ENCODE peak calls at places on chromosomes 6 and 20, in seven cellular contexts. H is cardiac muscle cell, Q is psoas muscle, F is BE2C, G is aorta, S is PC-9, X is PC-3. A is an unnamed sample.

GRCh38 chr20:4507288-4507719 is 214.4 kb upstream of the PRND start:
- DNase-seq in H (no peak), Q (no peak), F (no peak), G (no peak), S (no peak), X (peak; percentile 87), A (no peak)

GRCh38 chr6:43454290-43455033 is 886 bp downstream of the DLK2 start:
- DNase-seq in H (peak; percentile 89), Q (peak; percentile 94), F (peak; percentile 89), G (peak; percentile 91), S (peak; percentile 86), X (peak; percentile 81), A (peak; percentile 95)

GRCh38 chr6:1242439-1242838 is 69.5 kb upstream of the FOXQ1 start:
- DNase-seq in H (no peak), Q (no peak), F (no peak), G (no peak), S (no peak), X (no peak), A (no peak)

GRCh38 chr6:28794175-28795002 is 129.4 kb downstream of the TRIM27 start:
- DNase-seq in H (peak; percentile 72), Q (no peak), F (no peak), G (no peak), S (no peak), X (peak; percentile 52), A (no peak)

GRCh38 chr6:159934181-159934580 is 34.7 kb upstream of the IGF2R start:
- DNase-seq in H (no peak), Q (no peak), F (no peak), G (no peak), S (no peak), X (no peak), A (no peak)

GRCh38 chr20:58102252-58102651 is 126.2 kb downstream of the ANKRD60 start:
- DNase-seq in H (no peak), Q (no peak), F (no peak), G (no peak), S (peak; percentile 72), X (no peak), A (no peak)

GRCh38 chr6:49326337-49326736 is 136.7 kb downstream of the MMUT start:
- DNase-seq in H (no peak), Q (no peak), F (no peak), G (no peak), S (no peak), X (peak; percentile 85), A (no peak)

GRCh38 chr6:127115032-127115661 is 3.3 kb upstream of the RSPO3 start:
- DNase-seq in H (no peak), Q (no peak), F (no peak), G (no peak), S (no peak), X (no peak), A (no peak)

GRCh38 chr6:156977527-156978291 is 200.5 kb downstream of the ARID1B start:
- DNase-seq in H (no peak), Q (peak; percentile 64), F (peak; percentile 68), G (no peak), S (no peak), X (no peak), A (no peak)

GRCh38 chr20:63344151-63344470 is 17.0 kb downstream of the CHRNA4 start:
- DNase-seq in H (no peak), Q (no peak), F (no peak), G (no peak), S (no peak), X (no peak), A (peak; percentile 8)

GRCh38 chr20:1932971-1933370 is 37.8 kb downstream of the SIRPA start:
- DNase-seq in H (no peak), Q (no peak), F (no peak), G (no peak), S (no peak), X (no peak), A (no peak)

GRCh38 chr20:5401277-5401676 is 84.5 kb upstream of the PROKR2 start:
- DNase-seq in H (no peak), Q (no peak), F (no peak), G (no peak), S (no peak), X (no peak), A (no peak)

GRCh38 chr20:59158673-59159072 is 4.9 kb upstream of the ZNF831 start:
- DNase-seq in H (no peak), Q (no peak), F (no peak), G (no peak), S (no peak), X (no peak), A (no peak)

GRCh38 chr6:102759415-102759814 is 1365.9 kb downstream of the GRIK2 start:
- DNase-seq in H (no peak), Q (no peak), F (no peak), G (no peak), S (no peak), X (no peak), A (no peak)

GRCh38 chr6:21281366-21281765 is 312.2 kb upstream of the SOX4 start:
- DNase-seq in H (no peak), Q (no peak), F (peak; percentile 58), G (no peak), S (peak; percentile 30), X (no peak), A (no peak)

GRCh38 chr20:61296629-61297019 is 44.6 kb downstream of the CDH4 start:
- DNase-seq in H (no peak), Q (no peak), F (no peak), G (no peak), S (no peak), X (no peak), A (no peak)

GRCh38 chr6:91713911-91714310 is 1127.0 kb upstream of the MAP3K7 start:
- DNase-seq in H (no peak), Q (no peak), F (no peak), G (no peak), S (no peak), X (peak; percentile 55), A (no peak)

GRCh38 chr20:44743916-44744655 is 1.6 kb upstream of the KCNK15 start:
- DNase-seq in H (no peak), Q (peak; percentile 10), F (no peak), G (no peak), S (no peak), X (no peak), A (peak; percentile 15)

GRCh38 chr6:148969679-148970078 is 222.8 kb downstream of the UST start:
- DNase-seq in H (no peak), Q (peak; percentile 79), F (no peak), G (no peak), S (no peak), X (no peak), A (peak; percentile 59)

GRCh38 chr6:149734915-149735314 is 11.4 kb downstream of the NUP43 start:
- DNase-seq in H (no peak), Q (no peak), F (no peak), G (no peak), S (no peak), X (no peak), A (no peak)

GRCh38 chr6:12504325-12504966 is 212.1 kb upstream of the PHACTR1 start:
- DNase-seq in H (no peak), Q (no peak), F (peak; percentile 32), G (no peak), S (no peak), X (peak; percentile 74), A (no peak)

GRCh38 chr6:12507641-12508040 is 208.9 kb upstream of the PHACTR1 start:
- DNase-seq in H (no peak), Q (no peak), F (no peak), G (no peak), S (no peak), X (no peak), A (no peak)

GRCh38 chr6:12508553-12508952 is 208.0 kb upstream of the PHACTR1 start:
- DNase-seq in H (no peak), Q (no peak), F (no peak), G (no peak), S (no peak), X (no peak), A (no peak)

GRCh38 chr6:12506211-12506610 is 210.4 kb upstream of the PHACTR1 start:
- DNase-seq in H (no peak), Q (no peak), F (no peak), G (no peak), S (no peak), X (no peak), A (no peak)

GRCh38 chr6:12509060-12509459 is 207.5 kb upstream of the PHACTR1 start:
- DNase-seq in H (no peak), Q (no peak), F (no peak), G (no peak), S (no peak), X (peak; percentile 19), A (no peak)
- H3K4me1 ChIP-seq in H (no peaks in the 10 kb centered on the region), Q (no peaks in the 10 kb centered on the region), F (no peaks in the 10 kb centered on the region), G (no peaks in the 10 kb centered on the region), S (peaks cover 3% of the 10 kb centered on the region), X (no peaks in the 10 kb centered on the region), A (no peaks in the 10 kb centered on the region)

DNA sequence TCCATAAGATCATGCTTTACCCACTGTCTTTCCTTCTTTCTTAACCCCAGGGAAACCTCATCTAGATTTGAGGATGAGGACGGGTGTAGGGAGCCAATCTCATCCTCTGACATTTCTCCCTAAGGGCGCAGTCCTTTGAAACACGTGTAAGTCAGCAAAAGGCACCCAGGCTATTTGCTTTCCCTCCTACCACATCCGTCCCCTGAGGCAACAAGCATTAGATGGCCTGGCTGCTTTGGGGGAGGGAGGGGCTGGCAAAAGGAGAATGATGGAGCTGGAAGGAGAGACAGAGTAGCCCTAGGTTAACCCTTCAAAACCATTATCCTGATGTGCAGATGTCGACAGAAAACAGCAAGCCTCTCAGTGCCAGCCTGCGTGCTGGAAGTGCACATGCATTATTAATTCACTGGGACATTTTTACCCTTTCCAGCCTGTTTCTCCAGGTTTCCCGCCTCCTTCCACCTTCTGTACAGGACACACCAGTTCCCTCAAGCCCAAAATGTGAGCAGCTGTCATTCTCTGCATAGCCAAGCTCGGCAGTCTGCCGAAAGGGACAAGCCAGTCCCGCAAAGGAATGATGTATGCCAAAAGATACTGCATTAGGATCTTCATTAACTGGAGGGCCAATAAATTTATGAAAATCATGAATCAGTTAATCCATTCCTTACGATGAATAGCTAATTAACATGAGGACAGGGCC is 547.2 kb downstream of the CD83 start:
- DNase-seq in H (no peak), Q (no peak), F (peak; percentile 41), G (no peak), S (peak; percentile 66), X (peak; percentile 72), A (no peak)
- H3K4me1 ChIP-seq in H (peaks cover 8% of the 10 kb centered on the region), Q (no peaks in the 10 kb centered on the region), F (peaks cover 5% of the 10 kb centered on the region), G (no peaks in the 10 kb centered on the region), S (peaks cover 42% of the 10 kb centered on the region), X (peaks cover 35% of the 10 kb centered on the region), A (no peaks in the 10 kb centered on the region)

DNA sequence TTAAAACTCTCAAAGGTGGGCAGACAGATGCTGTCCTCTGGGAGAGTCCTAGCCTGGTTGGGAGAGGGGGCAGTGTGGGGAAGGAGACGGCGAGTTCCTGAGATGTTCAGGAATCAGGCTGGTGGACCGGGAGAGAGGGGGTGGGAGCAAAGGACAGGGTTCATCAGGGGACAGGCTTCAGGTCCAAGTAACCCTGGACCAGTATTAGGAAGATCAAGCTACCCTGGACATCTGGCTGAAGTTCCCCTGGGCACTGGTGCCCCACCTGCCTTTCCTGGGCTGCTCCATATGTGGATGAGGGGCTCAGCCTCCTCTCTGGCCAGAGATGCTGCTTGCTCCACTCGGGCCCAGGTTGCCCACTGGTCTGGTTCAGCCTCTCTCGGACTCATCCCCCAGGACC is 1.1 kb upstream of the IP6K3 start:
- DNase-seq in H (no peak), Q (no peak), F (no peak), G (no peak), S (no peak), X (no peak), A (no peak)
- H3K4me1 ChIP-seq in H (peaks cover 58% of the 10 kb centered on the region), Q (peaks cover 27% of the 10 kb centered on the region), F (peaks cover 22% of the 10 kb centered on the region), G (no peaks in the 10 kb centered on the region), S (peaks cover 49% of the 10 kb centered on the region), X (peaks cover 13% of the 10 kb centered on the region), A (no peaks in the 10 kb centered on the region)

GRCh38 chr6:96917098-96917497 is 7.4 kb upstream of the KLHL32 start:
- DNase-seq in H (no peak), Q (no peak), F (no peak), G (no peak), S (no peak), X (no peak), A (no peak)
- H3K4me1 ChIP-seq in H (no peaks in the 10 kb centered on the region), Q (no peaks in the 10 kb centered on the region), F (no peaks in the 10 kb centered on the region), G (no peaks in the 10 kb centered on the region), S (no peaks in the 10 kb centered on the region), X (no peaks in the 10 kb centered on the region), A (no peaks in the 10 kb centered on the region)